ENCODE peak calls at places on chromosome 1, in six cellular contexts. A is foreskin fibroblast; B is renal cortical epithelial cell; I is heart right ventricle; D is BJ; Q is stimulated activated CD4-positive, alpha-beta T cell treated with anti-CD3 and anti-CD28 coated beads, TNF-alpha, amount 100 ng/mL, for 4 hours. N is an unnamed sample.

GRCh38 chr1:7069888-7070287 is 284.6 kb downstream of the CAMTA1 start:
- DNase-seq in A (peak; percentile 41), B (no peak), I (no peak), D (no peak), Q (no peak), N (no peak)

GRCh38 chr1:22376001-22376400 is 75.7 kb upstream of the ZBTB40 start:
- DNase-seq in A (no peak), B (no peak), I (no peak), D (no peak), Q (no peak), N (no peak)

GRCh38 chr1:47591801-47592200 is 154.0 kb downstream of the FOXD2 start:
- DNase-seq in A (no peak), B (no peak), I (no peak), D (no peak), Q (no peak), N (no peak)

GRCh38 chr1:181061891-181062777 is 26.4 kb upstream of the IER5 start:
- DNase-seq in A (no peak), B (no peak), I (peak; percentile 12), D (no peak), Q (no peak), N (no peak)

GRCh38 chr1:204359131-204359473 is 627 bp downstream of the PLEKHA6 start:
- DNase-seq in A (no peak), B (no peak), I (no peak), D (no peak), Q (no peak), N (no peak)

GRCh38 chr1:2074944-2075740 is 24.9 kb downstream of the PRKCZ start:
- DNase-seq in A (no peak), B (no peak), I (no peak), D (no peak), Q (no peak), N (no peak)

GRCh38 chr1:46171872-46172271 is 3.0 kb upstream of the TSPAN1 start:
- DNase-seq in A (no peak), B (peak; percentile 36), I (no peak), D (no peak), Q (no peak), N (peak; percentile 49)

GRCh38 chr1:223609066-223609465 is 56.4 kb downstream of the CAPN8 start:
- DNase-seq in A (no peak), B (no peak), I (no peak), D (no peak), Q (no peak), N (no peak)

GRCh38 chr1:57421366-57421765 is 2.5 kb downstream of the DAB1 start:
- DNase-seq in A (peak; percentile 9), B (no peak), I (no peak), D (no peak), Q (no peak), N (no peak)

GRCh38 chr1:235858784-235859183 is 7.9 kb downstream of the LYST start:
- DNase-seq in A (peak; percentile 41), B (peak; percentile 35), I (no peak), D (no peak), Q (no peak), N (no peak)

GRCh38 chr1:20349971-20350370 is 59.3 kb downstream of the VWA5B1 start:
- DNase-seq in A (no peak), B (no peak), I (no peak), D (no peak), Q (no peak), N (no peak)

GRCh38 chr1:229848762-229849677 is 218.0 kb upstream of the GALNT2 start:
- DNase-seq in A (peak; percentile 52), B (peak; percentile 48), I (no peak), D (no peak), Q (no peak), N (peak; percentile 63)

GRCh38 chr1:22428672-22429071 is 23.0 kb upstream of the ZBTB40 start:
- DNase-seq in A (peak; percentile 75), B (peak; percentile 65), I (peak; percentile 28), D (no peak), Q (no peak), N (peak; percentile 43)

GRCh38 chr1:210259496-210259895 is 26.9 kb downstream of the SERTAD4 start:
- DNase-seq in A (peak; percentile 95), B (no peak), I (no peak), D (peak; percentile 85), Q (no peak), N (no peak)

GRCh38 chr1:216705686-216706085 is 17.5 kb downstream of the ESRRG start:
- DNase-seq in A (no peak), B (no peak), I (no peak), D (no peak), Q (no peak), N (peak; percentile 27)

GRCh38 chr1:21863981-21864380 is 51.9 kb downstream of the LDLRAD2 start:
- DNase-seq in A (no peak), B (no peak), I (no peak), D (no peak), Q (no peak), N (no peak)